ENCODE peak calls at places on chromosome 19, in nine cellular contexts. One of them, this sample, is unnamed.
A peak's percentile ranks its signal among the peaks of the same experiment; 100 is the strongest.

GRCh38 chr19:6738726-6739389 is 622 bp upstream of the TRIP10 start:
- DNase-seq in left kidney: peak; percentile 66
- DNase-seq in AG08395: no peak
- DNase-seq in WERI-Rb-1: peak; percentile 87
- DNase-seq in NCI-H510A treated with DMSO at 0.1 percent for 48 hours: no peak
- DNase-seq in omental fat pad: no peak
- DNase-seq in lower lobe of right lung: peak; percentile 70
- DNase-seq in astrocyte of the spinal cord: no peak
- DNase-seq in pancreas: no peak
- DNase-seq in this sample: no peak

GRCh38 chr19:18464646-18465045 is 26.7 kb upstream of the ISYNA1 start:
- DNase-seq in astrocyte of the spinal cord: peak; percentile 91
- DNase-seq in NCI-H510A treated with DMSO at 0.1 percent for 48 hours: peak; percentile 86
- DNase-seq in left kidney: peak; percentile 32
- DNase-seq in lower lobe of right lung: peak; percentile 75
- DNase-seq in AG08395: peak; percentile 79
- DNase-seq in WERI-Rb-1: no peak
- DNase-seq in omental fat pad: no peak
- DNase-seq in pancreas: no peak
- DNase-seq in this sample: peak; percentile 69

GRCh38 chr19:1417145-1417544 is 9.8 kb downstream of the DAZAP1 start:
- DNase-seq in pancreas: no peak
- DNase-seq in omental fat pad: no peak
- DNase-seq in NCI-H510A treated with DMSO at 0.1 percent for 48 hours: no peak
- DNase-seq in WERI-Rb-1: no peak
- DNase-seq in AG08395: no peak
- DNase-seq in astrocyte of the spinal cord: peak; percentile 84
- DNase-seq in left kidney: no peak
- DNase-seq in lower lobe of right lung: no peak
- DNase-seq in this sample: no peak

GRCh38 chr19:51784922-51785690 is 9.9 kb upstream of the FPR3 start:
- DNase-seq in WERI-Rb-1: no peak
- DNase-seq in NCI-H510A treated with DMSO at 0.1 percent for 48 hours: no peak
- DNase-seq in pancreas: no peak
- DNase-seq in omental fat pad: peak; percentile 58
- DNase-seq in left kidney: no peak
- DNase-seq in AG08395: peak; percentile 74
- DNase-seq in lower lobe of right lung: peak; percentile 78
- DNase-seq in astrocyte of the spinal cord: no peak
- DNase-seq in this sample: peak; percentile 39

GRCh38 chr19:29833614-29834261 is 21.9 kb downstream of the CCNE1 start:
- DNase-seq in astrocyte of the spinal cord: no peak
- DNase-seq in WERI-Rb-1: no peak
- DNase-seq in omental fat pad: no peak
- DNase-seq in NCI-H510A treated with DMSO at 0.1 percent for 48 hours: no peak
- DNase-seq in lower lobe of right lung: no peak
- DNase-seq in left kidney: no peak
- DNase-seq in pancreas: no peak
- DNase-seq in AG08395: no peak
- DNase-seq in this sample: no peak

GRCh38 chr19:44848036-44848804 is 2.1 kb downstream of the NECTIN2 start:
- DNase-seq in AG08395: peak; percentile 24
- DNase-seq in NCI-H510A treated with DMSO at 0.1 percent for 48 hours: no peak
- DNase-seq in WERI-Rb-1: peak; percentile 57
- DNase-seq in left kidney: peak; percentile 80
- DNase-seq in pancreas: no peak
- DNase-seq in omental fat pad: no peak
- DNase-seq in lower lobe of right lung: peak; percentile 53
- DNase-seq in astrocyte of the spinal cord: peak; percentile 57
- DNase-seq in this sample: peak; percentile 36

GRCh38 chr19:47427241-47428176 is 8.2 kb upstream of the MEIS3 start:
- DNase-seq in astrocyte of the spinal cord: peak; percentile 33
- DNase-seq in lower lobe of right lung: peak; percentile 69
- DNase-seq in left kidney: peak; percentile 88
- DNase-seq in WERI-Rb-1: peak; percentile 87
- DNase-seq in omental fat pad: no peak
- DNase-seq in NCI-H510A treated with DMSO at 0.1 percent for 48 hours: peak; percentile 79
- DNase-seq in AG08395: peak; percentile 67
- DNase-seq in pancreas: peak; percentile 83
- DNase-seq in this sample: peak; percentile 70

GRCh38 chr19:6948884-6949283 is 61.5 kb downstream of the ADGRE1 start:
- DNase-seq in NCI-H510A treated with DMSO at 0.1 percent for 48 hours: no peak
- DNase-seq in omental fat pad: no peak
- DNase-seq in lower lobe of right lung: no peak
- DNase-seq in astrocyte of the spinal cord: no peak
- DNase-seq in WERI-Rb-1: no peak
- DNase-seq in AG08395: no peak
- DNase-seq in left kidney: no peak
- DNase-seq in pancreas: no peak
- DNase-seq in this sample: no peak

GRCh38 chr19:5138606-5139594 is 170.0 kb downstream of the KDM4B start:
- DNase-seq in lower lobe of right lung: peak; percentile 72
- DNase-seq in WERI-Rb-1: no peak
- DNase-seq in NCI-H510A treated with DMSO at 0.1 percent for 48 hours: no peak
- DNase-seq in pancreas: no peak
- DNase-seq in left kidney: no peak
- DNase-seq in omental fat pad: no peak
- DNase-seq in AG08395: peak; percentile 89
- DNase-seq in astrocyte of the spinal cord: peak; percentile 87
- DNase-seq in this sample: no peak

GRCh38 chr19:3672993-3673392 is 27.3 kb downstream of the PIP5K1C start:
- DNase-seq in pancreas: no peak
- DNase-seq in left kidney: no peak
- DNase-seq in lower lobe of right lung: peak; percentile 43
- DNase-seq in omental fat pad: no peak
- DNase-seq in NCI-H510A treated with DMSO at 0.1 percent for 48 hours: no peak
- DNase-seq in astrocyte of the spinal cord: no peak
- DNase-seq in WERI-Rb-1: no peak
- DNase-seq in AG08395: no peak
- DNase-seq in this sample: no peak

GRCh38 chr19:40908981-40909380 is 26.9 kb upstream of the CYP2A7 start:
- DNase-seq in astrocyte of the spinal cord: peak; percentile 5
- DNase-seq in left kidney: no peak
- DNase-seq in omental fat pad: no peak
- DNase-seq in pancreas: peak; percentile 55
- DNase-seq in NCI-H510A treated with DMSO at 0.1 percent for 48 hours: no peak
- DNase-seq in WERI-Rb-1: no peak
- DNase-seq in AG08395: no peak
- DNase-seq in lower lobe of right lung: no peak
- DNase-seq in this sample: no peak

GRCh38 chr19:29487432-29487831 is 38.4 kb upstream of the VSTM2B start:
- DNase-seq in lower lobe of right lung: peak; percentile 25
- DNase-seq in AG08395: no peak
- DNase-seq in left kidney: no peak
- DNase-seq in WERI-Rb-1: no peak
- DNase-seq in omental fat pad: no peak
- DNase-seq in astrocyte of the spinal cord: no peak
- DNase-seq in pancreas: peak; percentile 9
- DNase-seq in NCI-H510A treated with DMSO at 0.1 percent for 48 hours: no peak
- DNase-seq in this sample: peak; percentile 3

GRCh38 chr19:45865269-45865948 is 1.3 kb downstream of the FOXA3 start:
- DNase-seq in omental fat pad: no peak
- DNase-seq in left kidney: no peak
- DNase-seq in WERI-Rb-1: no peak
- DNase-seq in pancreas: no peak
- DNase-seq in lower lobe of right lung: no peak
- DNase-seq in NCI-H510A treated with DMSO at 0.1 percent for 48 hours: no peak
- DNase-seq in astrocyte of the spinal cord: no peak
- DNase-seq in AG08395: no peak
- DNase-seq in this sample: no peak

GRCh38 chr19:1882786-1883692 is 2.3 kb downstream of the ABHD17A start:
- DNase-seq in astrocyte of the spinal cord: no peak
- DNase-seq in left kidney: no peak
- DNase-seq in omental fat pad: no peak
- DNase-seq in pancreas: no peak
- DNase-seq in lower lobe of right lung: no peak
- DNase-seq in WERI-Rb-1: no peak
- DNase-seq in AG08395: no peak
- DNase-seq in NCI-H510A treated with DMSO at 0.1 percent for 48 hours: no peak
- DNase-seq in this sample: no peak

GRCh38 chr19:1610579-1610978 is 5.3 kb upstream of the UQCR11 start:
- DNase-seq in AG08395: no peak
- DNase-seq in WERI-Rb-1: no peak
- DNase-seq in left kidney: no peak
- DNase-seq in astrocyte of the spinal cord: no peak
- DNase-seq in omental fat pad: no peak
- DNase-seq in NCI-H510A treated with DMSO at 0.1 percent for 48 hours: no peak
- DNase-seq in lower lobe of right lung: no peak
- DNase-seq in pancreas: no peak
- DNase-seq in this sample: no peak

GRCh38 chr19:51461723-51462161 is 3.5 kb upstream of the SIGLEC8 start:
- DNase-seq in pancreas: no peak
- DNase-seq in AG08395: no peak
- DNase-seq in left kidney: no peak
- DNase-seq in WERI-Rb-1: no peak
- DNase-seq in lower lobe of right lung: no peak
- DNase-seq in astrocyte of the spinal cord: no peak
- DNase-seq in omental fat pad: no peak
- DNase-seq in NCI-H510A treated with DMSO at 0.1 percent for 48 hours: no peak
- DNase-seq in this sample: no peak

GRCh38 chr19:18906605-18907519 is 10.9 kb upstream of the CERS1 start:
- DNase-seq in NCI-H510A treated with DMSO at 0.1 percent for 48 hours: no peak
- DNase-seq in lower lobe of right lung: no peak
- DNase-seq in omental fat pad: no peak
- DNase-seq in left kidney: no peak
- DNase-seq in AG08395: no peak
- DNase-seq in astrocyte of the spinal cord: no peak
- DNase-seq in WERI-Rb-1: no peak
- DNase-seq in pancreas: peak; percentile 49
- DNase-seq in this sample: no peak

GRCh38 chr19:1860133-1860775 is 3.1 kb downstream of the KLF16 start:
- DNase-seq in astrocyte of the spinal cord: peak; percentile 74
- DNase-seq in lower lobe of right lung: no peak
- DNase-seq in pancreas: no peak
- DNase-seq in omental fat pad: no peak
- DNase-seq in WERI-Rb-1: peak; percentile 67
- DNase-seq in left kidney: peak; percentile 97
- DNase-seq in AG08395: peak; percentile 68
- DNase-seq in NCI-H510A treated with DMSO at 0.1 percent for 48 hours: no peak
- DNase-seq in this sample: peak; percentile 80

GRCh38 chr19:17555929-17556813 is 722 bp downstream of the COLGALT1 start:
- DNase-seq in omental fat pad: no peak
- DNase-seq in lower lobe of right lung: peak; percentile 88
- DNase-seq in pancreas: peak; percentile 71
- DNase-seq in left kidney: peak; percentile 61
- DNase-seq in astrocyte of the spinal cord: peak; percentile 47
- DNase-seq in AG08395: peak; percentile 54
- DNase-seq in WERI-Rb-1: peak; percentile 81
- DNase-seq in NCI-H510A treated with DMSO at 0.1 percent for 48 hours: peak; percentile 37
- DNase-seq in this sample: peak; percentile 74

GRCh38 chr19:43923875-43924274 is 11.2 kb downstream of the ZNF45 start:
- DNase-seq in AG08395: no peak
- DNase-seq in pancreas: no peak
- DNase-seq in lower lobe of right lung: no peak
- DNase-seq in NCI-H510A treated with DMSO at 0.1 percent for 48 hours: no peak
- DNase-seq in astrocyte of the spinal cord: no peak
- DNase-seq in omental fat pad: no peak
- DNase-seq in WERI-Rb-1: no peak
- DNase-seq in left kidney: no peak
- DNase-seq in this sample: no peak

GRCh38 chr19:19410553-19411550 is 5.4 kb downstream of the GATAD2A start:
- DNase-seq in astrocyte of the spinal cord: no peak
- DNase-seq in left kidney: peak; percentile 29
- DNase-seq in AG08395: no peak
- DNase-seq in omental fat pad: no peak
- DNase-seq in NCI-H510A treated with DMSO at 0.1 percent for 48 hours: no peak
- DNase-seq in WERI-Rb-1: no peak
- DNase-seq in lower lobe of right lung: no peak
- DNase-seq in pancreas: no peak
- DNase-seq in this sample: peak; percentile 52

GRCh38 chr19:3506384-3507340 is 551 bp downstream of the FZR1 start:
- DNase-seq in WERI-Rb-1: no peak
- DNase-seq in lower lobe of right lung: peak; percentile 69
- DNase-seq in AG08395: peak; percentile 24
- DNase-seq in astrocyte of the spinal cord: no peak
- DNase-seq in left kidney: peak; percentile 52
- DNase-seq in NCI-H510A treated with DMSO at 0.1 percent for 48 hours: no peak
- DNase-seq in omental fat pad: no peak
- DNase-seq in pancreas: no peak
- DNase-seq in this sample: peak; percentile 53

GRCh38 chr19:10406191-10406590 is 2.8 kb upstream of the CDC37 start:
- DNase-seq in WERI-Rb-1: no peak
- DNase-seq in lower lobe of right lung: no peak
- DNase-seq in omental fat pad: no peak
- DNase-seq in NCI-H510A treated with DMSO at 0.1 percent for 48 hours: no peak
- DNase-seq in pancreas: no peak
- DNase-seq in astrocyte of the spinal cord: no peak
- DNase-seq in left kidney: no peak
- DNase-seq in AG08395: no peak
- DNase-seq in this sample: no peak

GRCh38 chr19:58037927-58038687 is 4.3 kb downstream of the ZSCAN1 start:
- DNase-seq in pancreas: no peak
- DNase-seq in astrocyte of the spinal cord: no peak
- DNase-seq in AG08395: no peak
- DNase-seq in lower lobe of right lung: no peak
- DNase-seq in WERI-Rb-1: peak; percentile 68
- DNase-seq in NCI-H510A treated with DMSO at 0.1 percent for 48 hours: no peak
- DNase-seq in omental fat pad: no peak
- DNase-seq in left kidney: peak; percentile 72
- DNase-seq in this sample: no peak

GRCh38 chr19:31500540-31500830 is 151.2 kb upstream of the TSHZ3 start:
- DNase-seq in pancreas: no peak
- DNase-seq in left kidney: no peak
- DNase-seq in WERI-Rb-1: no peak
- DNase-seq in NCI-H510A treated with DMSO at 0.1 percent for 48 hours: no peak
- DNase-seq in lower lobe of right lung: no peak
- DNase-seq in omental fat pad: no peak
- DNase-seq in AG08395: no peak
- DNase-seq in astrocyte of the spinal cord: no peak
- DNase-seq in this sample: no peak

GRCh38 chr19:18282788-18283141 is 1.3 kb upstream of the JUND start:
- DNase-seq in NCI-H510A treated with DMSO at 0.1 percent for 48 hours: no peak
- DNase-seq in lower lobe of right lung: no peak
- DNase-seq in astrocyte of the spinal cord: no peak
- DNase-seq in pancreas: no peak
- DNase-seq in omental fat pad: no peak
- DNase-seq in WERI-Rb-1: no peak
- DNase-seq in AG08395: no peak
- DNase-seq in left kidney: no peak
- DNase-seq in this sample: no peak

GRCh38 chr19:15251749-15252397 is 19.6 kb upstream of the EPHX3 start:
- DNase-seq in left kidney: peak; percentile 98
- DNase-seq in pancreas: no peak
- DNase-seq in AG08395: peak; percentile 91
- DNase-seq in lower lobe of right lung: peak; percentile 66
- DNase-seq in astrocyte of the spinal cord: peak; percentile 96
- DNase-seq in NCI-H510A treated with DMSO at 0.1 percent for 48 hours: no peak
- DNase-seq in omental fat pad: peak; percentile 31
- DNase-seq in WERI-Rb-1: peak; percentile 58
- DNase-seq in this sample: peak; percentile 93

GRCh38 chr19:53308339-53308811 is 25.2 kb upstream of the ZNF845 start:
- DNase-seq in lower lobe of right lung: no peak
- DNase-seq in WERI-Rb-1: peak; percentile 79
- DNase-seq in AG08395: peak; percentile 9
- DNase-seq in omental fat pad: no peak
- DNase-seq in NCI-H510A treated with DMSO at 0.1 percent for 48 hours: no peak
- DNase-seq in pancreas: no peak
- DNase-seq in astrocyte of the spinal cord: no peak
- DNase-seq in left kidney: peak; percentile 81
- DNase-seq in this sample: peak; percentile 61

GRCh38 chr19:5972355-5972731 is 5.6 kb downstream of the RANBP3 start:
- DNase-seq in omental fat pad: no peak
- DNase-seq in WERI-Rb-1: no peak
- DNase-seq in left kidney: no peak
- DNase-seq in lower lobe of right lung: no peak
- DNase-seq in NCI-H510A treated with DMSO at 0.1 percent for 48 hours: no peak
- DNase-seq in astrocyte of the spinal cord: no peak
- DNase-seq in pancreas: no peak
- DNase-seq in AG08395: no peak
- DNase-seq in this sample: no peak

GRCh38 chr19:3580156-3580955 is 4.9 kb upstream of the GIPC3 start:
- DNase-seq in WERI-Rb-1: no peak
- DNase-seq in left kidney: no peak
- DNase-seq in omental fat pad: no peak
- DNase-seq in astrocyte of the spinal cord: peak; percentile 93
- DNase-seq in NCI-H510A treated with DMSO at 0.1 percent for 48 hours: no peak
- DNase-seq in lower lobe of right lung: no peak
- DNase-seq in AG08395: peak; percentile 92
- DNase-seq in pancreas: no peak
- DNase-seq in this sample: peak; percentile 81

GRCh38 chr19:54439174-54439851 is 9.7 kb upstream of the LENG8 start:
- DNase-seq in AG08395: peak; percentile 44
- DNase-seq in NCI-H510A treated with DMSO at 0.1 percent for 48 hours: peak; percentile 15
- DNase-seq in pancreas: peak; percentile 82
- DNase-seq in omental fat pad: no peak
- DNase-seq in left kidney: peak; percentile 69
- DNase-seq in WERI-Rb-1: peak; percentile 69
- DNase-seq in astrocyte of the spinal cord: peak; percentile 50
- DNase-seq in lower lobe of right lung: no peak
- DNase-seq in this sample: peak; percentile 48